ENCODE peak calls at places on chromosomes 5 and 9, in five cellular contexts. One of them, this sample, is unnamed.

GRCh38 chr5:129541648-129542251 is 81.7 kb downstream of the ADAMTS19 start:
- DNase-seq in progenitor cell of endocrine pancreas: no peak
- DNase-seq in choroid plexus epithelial cell: peak; percentile 3
- DNase-seq in fibroblast of mammary gland: peak; percentile 63
- DNase-seq in endothelial cell of umbilical vein: peak; percentile 18
- DNase-seq in this sample: peak; percentile 66

GRCh38 chr9:135704366-135704947 is 2.5 kb downstream of the KCNT1 start:
- DNase-seq in progenitor cell of endocrine pancreas: no peak
- DNase-seq in choroid plexus epithelial cell: no peak
- DNase-seq in fibroblast of mammary gland: no peak
- DNase-seq in endothelial cell of umbilical vein: no peak
- DNase-seq in this sample: no peak

GRCh38 chr5:151345187-151345807 is 2.1 kb downstream of the SLC36A2 start:
- DNase-seq in progenitor cell of endocrine pancreas: no peak
- DNase-seq in choroid plexus epithelial cell: peak; percentile 27
- DNase-seq in fibroblast of mammary gland: no peak
- DNase-seq in endothelial cell of umbilical vein: no peak
- DNase-seq in this sample: no peak

GRCh38 chr5:57249251-57249874 is 75.5 kb downstream of the GPBP1 start:
- DNase-seq in progenitor cell of endocrine pancreas: no peak
- DNase-seq in choroid plexus epithelial cell: no peak
- DNase-seq in fibroblast of mammary gland: no peak
- DNase-seq in endothelial cell of umbilical vein: no peak
- DNase-seq in this sample: no peak

GRCh38 chr9:109934499-109935214 is 154.7 kb downstream of the PALM2AKAP2 start:
- DNase-seq in progenitor cell of endocrine pancreas: no peak
- DNase-seq in choroid plexus epithelial cell: peak; percentile 86
- DNase-seq in fibroblast of mammary gland: no peak
- DNase-seq in endothelial cell of umbilical vein: no peak
- DNase-seq in this sample: peak; percentile 55

GRCh38 chr9:70420267-70421019 is 6.0 kb upstream of the KLF9 start:
- DNase-seq in progenitor cell of endocrine pancreas: peak; percentile 58
- DNase-seq in choroid plexus epithelial cell: peak; percentile 97
- DNase-seq in fibroblast of mammary gland: peak; percentile 96
- DNase-seq in endothelial cell of umbilical vein: peak; percentile 91
- DNase-seq in this sample: peak; percentile 77

GRCh38 chr5:159536166-159536565 is 205.9 kb upstream of the IL12B start:
- DNase-seq in progenitor cell of endocrine pancreas: no peak
- DNase-seq in choroid plexus epithelial cell: no peak
- DNase-seq in fibroblast of mammary gland: no peak
- DNase-seq in endothelial cell of umbilical vein: no peak
- DNase-seq in this sample: no peak

GRCh38 chr9:120412425-120412951 is 167.5 kb downstream of the CDK5RAP2 start:
- DNase-seq in progenitor cell of endocrine pancreas: no peak
- DNase-seq in choroid plexus epithelial cell: peak; percentile 58
- DNase-seq in fibroblast of mammary gland: peak; percentile 73
- DNase-seq in endothelial cell of umbilical vein: no peak
- DNase-seq in this sample: peak; percentile 54

GRCh38 chr9:138024831-138025291 is 147.3 kb downstream of the CACNA1B start:
- DNase-seq in progenitor cell of endocrine pancreas: peak; percentile 8
- DNase-seq in choroid plexus epithelial cell: no peak
- DNase-seq in fibroblast of mammary gland: no peak
- DNase-seq in endothelial cell of umbilical vein: no peak
- DNase-seq in this sample: no peak

GRCh38 chr9:75170898-75171360 is 82.6 kb downstream of the OSTF1 start:
- DNase-seq in progenitor cell of endocrine pancreas: no peak
- DNase-seq in choroid plexus epithelial cell: peak; percentile 81
- DNase-seq in fibroblast of mammary gland: no peak
- DNase-seq in endothelial cell of umbilical vein: no peak
- DNase-seq in this sample: peak; percentile 53

GRCh38 chr5:112686675-112687074 is 51.0 kb upstream of the APC start:
- DNase-seq in progenitor cell of endocrine pancreas: no peak
- DNase-seq in choroid plexus epithelial cell: no peak
- DNase-seq in fibroblast of mammary gland: no peak
- DNase-seq in endothelial cell of umbilical vein: no peak
- DNase-seq in this sample: no peak

GRCh38 chr5:32283539-32284377 is 29.0 kb downstream of the MTMR12 start:
- DNase-seq in progenitor cell of endocrine pancreas: no peak
- DNase-seq in choroid plexus epithelial cell: peak; percentile 58
- DNase-seq in fibroblast of mammary gland: peak; percentile 63
- DNase-seq in endothelial cell of umbilical vein: peak; percentile 55
- DNase-seq in this sample: peak; percentile 93

GRCh38 chr5:116378007-116378831 is 196.4 kb downstream of the SEMA6A start:
- DNase-seq in progenitor cell of endocrine pancreas: no peak
- DNase-seq in choroid plexus epithelial cell: no peak
- DNase-seq in fibroblast of mammary gland: no peak
- DNase-seq in endothelial cell of umbilical vein: peak; percentile 62
- DNase-seq in this sample: peak; percentile 33

GRCh38 chr5:107257885-107258520 is 412.7 kb downstream of the EFNA5 start:
- DNase-seq in progenitor cell of endocrine pancreas: no peak
- DNase-seq in choroid plexus epithelial cell: no peak
- DNase-seq in fibroblast of mammary gland: no peak
- DNase-seq in endothelial cell of umbilical vein: no peak
- DNase-seq in this sample: peak; percentile 72

GRCh38 chr5:120759586-120759985 is 295.5 kb downstream of the PRR16 start:
- DNase-seq in progenitor cell of endocrine pancreas: no peak
- DNase-seq in choroid plexus epithelial cell: no peak
- DNase-seq in fibroblast of mammary gland: no peak
- DNase-seq in endothelial cell of umbilical vein: no peak
- DNase-seq in this sample: no peak

GRCh38 chr5:124825250-124825982 is 79.0 kb upstream of the ZNF608 start:
- DNase-seq in progenitor cell of endocrine pancreas: no peak
- DNase-seq in choroid plexus epithelial cell: peak; percentile 27
- DNase-seq in fibroblast of mammary gland: no peak
- DNase-seq in endothelial cell of umbilical vein: no peak
- DNase-seq in this sample: no peak

GRCh38 chr9:108842610-108843295 is 13.0 kb downstream of the ACTL7B start:
- DNase-seq in progenitor cell of endocrine pancreas: no peak
- DNase-seq in choroid plexus epithelial cell: no peak
- DNase-seq in fibroblast of mammary gland: no peak
- DNase-seq in endothelial cell of umbilical vein: peak; percentile 76
- DNase-seq in this sample: no peak

GRCh38 chr5:998276-998974 is 10.2 kb upstream of the NKD2 start:
- DNase-seq in progenitor cell of endocrine pancreas: no peak
- DNase-seq in choroid plexus epithelial cell: no peak
- DNase-seq in fibroblast of mammary gland: no peak
- DNase-seq in endothelial cell of umbilical vein: no peak
- DNase-seq in this sample: no peak

GRCh38 chr9:91221332-91221731 is 140.4 kb downstream of the AUH start:
- DNase-seq in progenitor cell of endocrine pancreas: no peak
- DNase-seq in choroid plexus epithelial cell: peak; percentile 84
- DNase-seq in fibroblast of mammary gland: peak; percentile 73
- DNase-seq in endothelial cell of umbilical vein: no peak
- DNase-seq in this sample: no peak

GRCh38 chr5:154276236-154276792 is 85.8 kb downstream of the GALNT10 start:
- DNase-seq in progenitor cell of endocrine pancreas: no peak
- DNase-seq in choroid plexus epithelial cell: no peak
- DNase-seq in fibroblast of mammary gland: no peak
- DNase-seq in endothelial cell of umbilical vein: no peak
- DNase-seq in this sample: no peak

GRCh38 chr5:139104577-139105271 is 93.4 kb downstream of the SIL1 start:
- DNase-seq in progenitor cell of endocrine pancreas: no peak
- DNase-seq in choroid plexus epithelial cell: peak; percentile 67
- DNase-seq in fibroblast of mammary gland: peak; percentile 97
- DNase-seq in endothelial cell of umbilical vein: no peak
- DNase-seq in this sample: peak; percentile 59

GRCh38 chr5:149397530-149397929 is 18.4 kb upstream of the IL17B start:
- DNase-seq in progenitor cell of endocrine pancreas: no peak
- DNase-seq in choroid plexus epithelial cell: peak; percentile 97
- DNase-seq in fibroblast of mammary gland: peak; percentile 99
- DNase-seq in endothelial cell of umbilical vein: no peak
- DNase-seq in this sample: no peak

GRCh38 chr9:125763373-125763772 is 16.2 kb downstream of the PBX3 start:
- DNase-seq in progenitor cell of endocrine pancreas: no peak
- DNase-seq in choroid plexus epithelial cell: peak; percentile 87
- DNase-seq in fibroblast of mammary gland: no peak
- DNase-seq in endothelial cell of umbilical vein: peak; percentile 76
- DNase-seq in this sample: peak; percentile 76

GRCh38 chr5:154408806-154409205 is 37.0 kb upstream of the SAP30L start:
- DNase-seq in progenitor cell of endocrine pancreas: no peak
- DNase-seq in choroid plexus epithelial cell: no peak
- DNase-seq in fibroblast of mammary gland: no peak
- DNase-seq in endothelial cell of umbilical vein: no peak
- DNase-seq in this sample: no peak

GRCh38 chr9:133848471-133848870 is 110.3 kb upstream of the SARDH start:
- DNase-seq in progenitor cell of endocrine pancreas: no peak
- DNase-seq in choroid plexus epithelial cell: no peak
- DNase-seq in fibroblast of mammary gland: no peak
- DNase-seq in endothelial cell of umbilical vein: no peak
- DNase-seq in this sample: no peak

GRCh38 chr5:91443761-91444467 is 60.8 kb upstream of the ARRDC3 start:
- DNase-seq in progenitor cell of endocrine pancreas: no peak
- DNase-seq in choroid plexus epithelial cell: no peak
- DNase-seq in fibroblast of mammary gland: peak; percentile 29
- DNase-seq in endothelial cell of umbilical vein: no peak
- DNase-seq in this sample: peak; percentile 62

GRCh38 chr5:24353606-24354005 is 291.2 kb downstream of the CDH10 start:
- DNase-seq in progenitor cell of endocrine pancreas: no peak
- DNase-seq in choroid plexus epithelial cell: no peak
- DNase-seq in fibroblast of mammary gland: no peak
- DNase-seq in endothelial cell of umbilical vein: no peak
- DNase-seq in this sample: no peak

GRCh38 chr9:89755835-89756234 is 151.0 kb downstream of the GADD45G start:
- DNase-seq in progenitor cell of endocrine pancreas: no peak
- DNase-seq in choroid plexus epithelial cell: peak; percentile 21
- DNase-seq in fibroblast of mammary gland: peak; percentile 59
- DNase-seq in endothelial cell of umbilical vein: no peak
- DNase-seq in this sample: peak; percentile 77

GRCh38 chr9:36151306-36152210 is 15.0 kb downstream of the GLIPR2 start:
- DNase-seq in progenitor cell of endocrine pancreas: no peak
- DNase-seq in choroid plexus epithelial cell: peak; percentile 68
- DNase-seq in fibroblast of mammary gland: peak; percentile 68
- DNase-seq in endothelial cell of umbilical vein: peak; percentile 78
- DNase-seq in this sample: peak; percentile 52

GRCh38 chr5:130135506-130135905 is 231.2 kb downstream of the CHSY3 start:
- DNase-seq in progenitor cell of endocrine pancreas: no peak
- DNase-seq in choroid plexus epithelial cell: peak; percentile 87
- DNase-seq in fibroblast of mammary gland: peak; percentile 83
- DNase-seq in endothelial cell of umbilical vein: peak; percentile 28
- DNase-seq in this sample: peak; percentile 81

GRCh38 chr9:134618823-134619454 is 22.7 kb upstream of the COL5A1 start:
- DNase-seq in progenitor cell of endocrine pancreas: no peak
- DNase-seq in choroid plexus epithelial cell: no peak
- DNase-seq in fibroblast of mammary gland: no peak
- DNase-seq in endothelial cell of umbilical vein: no peak
- DNase-seq in this sample: no peak

GRCh38 chr9:91211414-91211813 is 150.3 kb downstream of the AUH start:
- DNase-seq in progenitor cell of endocrine pancreas: no peak
- DNase-seq in choroid plexus epithelial cell: no peak
- DNase-seq in fibroblast of mammary gland: no peak
- DNase-seq in endothelial cell of umbilical vein: no peak
- DNase-seq in this sample: no peak

GRCh38 chr5:66565878-66566277 is 30.3 kb upstream of the MAST4 start:
- DNase-seq in progenitor cell of endocrine pancreas: no peak
- DNase-seq in choroid plexus epithelial cell: no peak
- DNase-seq in fibroblast of mammary gland: no peak
- DNase-seq in endothelial cell of umbilical vein: no peak
- DNase-seq in this sample: peak; percentile 65

GRCh38 chr9:22008662-22009562 is at the start of gene CDKN2B:
- DNase-seq in progenitor cell of endocrine pancreas: peak; percentile 93
- DNase-seq in choroid plexus epithelial cell: peak; percentile 98
- DNase-seq in fibroblast of mammary gland: peak; percentile 94
- DNase-seq in endothelial cell of umbilical vein: peak; percentile 95
- DNase-seq in this sample: peak; percentile 87
- TF ChIP-seq CTCF in progenitor cell of endocrine pancreas: peak; percentile 97
- TF ChIP-seq CTCF in choroid plexus epithelial cell: peak; percentile 58
- TF ChIP-seq CTCF in fibroblast of mammary gland: peak; percentile 45
- TF ChIP-seq CTCF in endothelial cell of umbilical vein: peak; percentile 89
- TF ChIP-seq CTCF in this sample: peak; percentile 98

DNA sequence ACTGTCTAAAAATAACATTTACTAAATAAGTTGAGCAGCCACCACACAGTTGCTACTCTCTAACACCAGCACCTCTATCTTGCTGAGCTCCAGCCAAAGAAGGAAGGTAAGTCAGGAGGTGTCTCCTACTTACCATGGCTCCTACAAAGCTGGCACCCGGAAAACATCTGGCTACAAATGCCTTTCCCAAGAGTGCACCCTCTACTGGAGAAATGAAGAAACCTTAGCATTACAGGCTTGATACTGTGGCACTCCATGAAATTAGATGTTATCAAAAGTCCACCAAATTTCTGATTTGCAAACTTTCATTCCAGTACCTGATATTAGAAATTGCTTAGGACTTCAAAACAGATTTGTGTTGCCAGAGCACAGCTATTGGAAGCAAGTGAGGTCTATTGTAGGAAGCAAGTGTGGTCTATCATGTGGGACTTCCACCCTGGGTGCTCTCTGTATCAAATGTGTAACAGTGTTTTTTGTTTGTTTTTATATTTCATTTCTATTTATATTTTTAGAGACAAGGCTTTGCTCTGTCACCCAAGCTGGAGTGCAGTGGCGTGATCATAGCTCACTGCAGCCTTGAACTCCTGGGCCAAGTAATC is 25.7 kb upstream of the RFK start:
- DNase-seq in progenitor cell of endocrine pancreas: no peak
- DNase-seq in choroid plexus epithelial cell: peak; percentile 44
- DNase-seq in fibroblast of mammary gland: peak; percentile 41
- DNase-seq in endothelial cell of umbilical vein: peak; percentile 32
- DNase-seq in this sample: peak; percentile 42
- TF ChIP-seq CTCF in progenitor cell of endocrine pancreas: peak; percentile 50
- TF ChIP-seq CTCF in choroid plexus epithelial cell: peak; percentile 75
- TF ChIP-seq CTCF in fibroblast of mammary gland: peak; percentile 72
- TF ChIP-seq CTCF in endothelial cell of umbilical vein: peak; percentile 45
- TF ChIP-seq CTCF in this sample: peak; percentile 73

DNA sequence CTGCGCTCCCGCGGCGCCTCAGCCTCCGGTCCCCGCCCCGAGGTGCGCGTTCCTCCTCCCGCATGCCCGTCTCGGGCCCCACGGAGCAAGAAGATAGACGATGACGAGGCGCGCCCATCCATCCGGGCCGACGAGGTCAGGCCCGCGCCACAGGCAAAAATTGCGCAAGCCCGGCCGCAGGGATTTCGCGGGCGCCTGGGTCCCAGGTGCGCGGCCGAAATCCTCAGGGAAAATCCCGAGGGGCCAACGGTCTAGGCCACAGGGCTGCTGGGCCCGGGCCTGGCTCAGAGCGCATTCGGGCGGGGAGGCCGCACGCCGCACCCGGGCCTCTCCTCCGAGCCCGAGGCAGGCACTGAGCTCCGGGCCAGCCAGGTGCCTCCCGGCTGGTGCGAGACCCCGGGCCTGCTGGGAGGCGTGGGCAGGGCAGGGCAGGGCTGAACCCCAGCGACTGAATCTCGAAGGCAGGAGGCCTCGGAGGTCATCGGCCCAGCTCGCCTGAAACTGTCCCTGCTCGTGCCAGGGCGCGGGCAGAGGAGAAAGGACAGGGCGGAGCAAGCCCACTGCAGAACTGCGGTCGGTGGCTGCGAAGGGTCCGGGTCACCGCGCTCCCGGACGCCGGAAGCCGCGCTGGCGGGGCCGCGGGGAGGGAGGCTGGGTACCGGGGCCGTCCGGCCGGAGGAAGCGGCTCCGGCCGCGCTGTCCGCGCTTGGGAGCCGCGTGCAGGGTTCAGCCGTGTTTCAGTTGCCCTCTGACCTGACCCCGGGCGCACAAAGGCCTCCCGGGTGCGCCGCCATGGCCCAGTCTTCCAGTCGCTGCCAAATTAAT is 66.8 kb downstream of the FOXD1 start:
- DNase-seq in progenitor cell of endocrine pancreas: no peak
- DNase-seq in choroid plexus epithelial cell: no peak
- DNase-seq in fibroblast of mammary gland: no peak
- DNase-seq in endothelial cell of umbilical vein: no peak
- DNase-seq in this sample: no peak
- TF ChIP-seq CTCF in progenitor cell of endocrine pancreas: no peak
- TF ChIP-seq CTCF in choroid plexus epithelial cell: no peak
- TF ChIP-seq CTCF in fibroblast of mammary gland: no peak
- TF ChIP-seq CTCF in endothelial cell of umbilical vein: no peak
- TF ChIP-seq CTCF in this sample: no peak

GRCh38 chr9:96061293-96061987 is 185.9 kb downstream of the ERCC6L2 start:
- DNase-seq in progenitor cell of endocrine pancreas: no peak
- DNase-seq in choroid plexus epithelial cell: peak; percentile 74
- DNase-seq in fibroblast of mammary gland: peak; percentile 65
- DNase-seq in endothelial cell of umbilical vein: peak; percentile 65
- DNase-seq in this sample: peak; percentile 68
- TF ChIP-seq CTCF in progenitor cell of endocrine pancreas: peak; percentile 60
- TF ChIP-seq CTCF in choroid plexus epithelial cell: peak; percentile 76
- TF ChIP-seq CTCF in fibroblast of mammary gland: peak; percentile 35
- TF ChIP-seq CTCF in endothelial cell of umbilical vein: peak; percentile 57
- TF ChIP-seq CTCF in this sample: no peak